ENCODE peak calls at places on chromosomes 2 and 18, in four cellular contexts. S is T-cell, O is OCI-LY7, B is ureter. N is an unnamed sample.

GRCh38 chr2:119760237-119760807 is 600 bp downstream of the PTPN4 start:
- DNase-seq in S (no peak), O (peak), B (no peak), N (no peak)

GRCh38 chr2:119338826-119339561 is 27.6 kb downstream of the C2orf76 start:
- DNase-seq in S (peak), O (peak), B (peak), N (peak)

GRCh38 chr18:38368246-38368645 is 802.6 kb upstream of the CELF4 start:
- DNase-seq in S (no peak), O (no peak), B (no peak), N (no peak)

GRCh38 chr2:120403676-120404075 is 57.7 kb downstream of the INHBB start:
- DNase-seq in S (no peak), O (no peak), B (no peak), N (no peak)

GRCh38 chr2:158994920-158995676 is 26.7 kb downstream of the TANC1 start:
- DNase-seq in S (no peak), O (no peak), B (no peak), N (no peak)

GRCh38 chr18:48679236-48679635 is 140.4 kb downstream of the CTIF start:
- DNase-seq in S (no peak), O (no peak), B (no peak), N (no peak)

GRCh38 chr2:216348909-216349308 is 23.4 kb downstream of the MARCHF4 start:
- DNase-seq in S (no peak), O (no peak), B (no peak), N (no peak)

GRCh38 chr2:112645396-112646101 is at the start of gene SLC20A1:
- DNase-seq in S (peak), O (peak), B (peak), N (peak)

GRCh38 chr2:200159829-200160781 is 146.4 kb upstream of the SPATS2L start:
- DNase-seq in S (no peak), O (no peak), B (no peak), N (no peak)

GRCh38 chr18:80147037-80147417 is 38.0 kb downstream of the ADNP2 start:
- DNase-seq in S (no peak), O (no peak), B (no peak), N (no peak)

GRCh38 chr2:37350034-37350433 is 5.6 kb downstream of the QPCT start:
- DNase-seq in S (no peak), O (peak), B (no peak), N (no peak)

GRCh38 chr2:16553222-16553621 is 112.4 kb downstream of the CYRIA start:
- DNase-seq in S (peak), O (peak), B (no peak), N (no peak)

GRCh38 chr2:132037527-132038178 is 124.1 kb downstream of the ANKRD30BL start:
- DNase-seq in S (no peak), O (peak), B (no peak), N (no peak)

GRCh38 chr18:45373286-45373880 is 241.9 kb upstream of the SLC14A2 start:
- DNase-seq in S (no peak), O (no peak), B (no peak), N (no peak)

GRCh38 chr2:120552800-120553471 is 182.7 kb upstream of the GLI2 start:
- DNase-seq in S (peak), O (peak), B (peak), N (no peak)

GRCh38 chr2:158405341-158405740 is 51.2 kb downstream of the CCDC148 start:
- DNase-seq in S (no peak), O (no peak), B (no peak), N (no peak)

GRCh38 chr2:210548031-210548430 is 8.4 kb upstream of the CPS1 start:
- DNase-seq in S (no peak), O (no peak), B (no peak), N (no peak)

GRCh38 chr18:23719634-23720201 is 30.5 kb downstream of the LAMA3 start:
- DNase-seq in S (no peak), O (no peak), B (no peak), N (no peak)

GRCh38 chr2:40043191-40043590 is 264.1 kb upstream of the THUMPD2 start:
- DNase-seq in S (no peak), O (no peak), B (no peak), N (no peak)

GRCh38 chr2:81324046-81324445 is 1019.5 kb upstream of the LRRTM1 start:
- DNase-seq in S (no peak), O (peak), B (no peak), N (no peak)

GRCh38 chr2:113164930-113165585 is 8.7 kb upstream of the PSD4 start:
- DNase-seq in S (no peak), O (no peak), B (no peak), N (no peak)

GRCh38 chr18:36389027-36389426 is 91.5 kb downstream of the FHOD3 start:
- DNase-seq in S (no peak), O (no peak), B (no peak), N (no peak)

GRCh38 chr2:216690451-216691209 is 4.7 kb downstream of the IGFBP5 start:
- DNase-seq in S (no peak), O (no peak), B (peak), N (no peak)

GRCh38 chr2:219368690-219369108 is 19.0 kb downstream of the DNPEP start:
- DNase-seq in S (no peak), O (no peak), B (no peak), N (no peak)

GRCh38 chr2:24866946-24867345 is 53.1 kb downstream of the ADCY3 start:
- DNase-seq in S (no peak), O (no peak), B (no peak), N (no peak)

GRCh38 chr2:9150906-9151305 is 55.7 kb upstream of the ASAP2 start:
- DNase-seq in S (no peak), O (no peak), B (no peak), N (no peak)

N was measured in naive thymus-derived CD8-positive, alpha-beta T cell.